ENCODE peak calls at places on chromosome 9, in five cellular contexts. One of them, this sample, is unnamed.

GRCh38 chr9:137303031-137303892 is 1.2 kb upstream of the NRARP start:
- DNase-seq in SJSA1: no peak
- DNase-seq in AG04449: no peak
- DNase-seq in astrocyte of the spinal cord: no peak
- DNase-seq in stimulated activated CD8-positive, alpha-beta memory T cell treated with anti-CD3 and anti-CD28 coated beads, Interleukin-15, amount 100 ng/mL, for 1 hour: no peak
- DNase-seq in this sample: no peak

GRCh38 chr9:116516456-116516855 is 170.6 kb upstream of the TRIM32 start:
- DNase-seq in SJSA1: no peak
- DNase-seq in AG04449: no peak
- DNase-seq in astrocyte of the spinal cord: no peak
- DNase-seq in stimulated activated CD8-positive, alpha-beta memory T cell treated with anti-CD3 and anti-CD28 coated beads, Interleukin-15, amount 100 ng/mL, for 1 hour: no peak
- DNase-seq in this sample: no peak

GRCh38 chr9:71814226-71814625 is 45.9 kb upstream of the CEMIP2 start:
- DNase-seq in SJSA1: no peak
- DNase-seq in AG04449: no peak
- DNase-seq in astrocyte of the spinal cord: no peak
- DNase-seq in stimulated activated CD8-positive, alpha-beta memory T cell treated with anti-CD3 and anti-CD28 coated beads, Interleukin-15, amount 100 ng/mL, for 1 hour: no peak
- DNase-seq in this sample: no peak

GRCh38 chr9:34591911-34592866 is 2.7 kb upstream of the CNTFR start:
- DNase-seq in SJSA1: no peak
- DNase-seq in AG04449: no peak
- DNase-seq in astrocyte of the spinal cord: no peak
- DNase-seq in stimulated activated CD8-positive, alpha-beta memory T cell treated with anti-CD3 and anti-CD28 coated beads, Interleukin-15, amount 100 ng/mL, for 1 hour: no peak
- DNase-seq in this sample: no peak

GRCh38 chr9:91978739-91979414 is 28.8 kb upstream of the ROR2 start:
- DNase-seq in SJSA1: peak; percentile 73
- DNase-seq in AG04449: peak; percentile 87
- DNase-seq in astrocyte of the spinal cord: peak; percentile 85
- DNase-seq in stimulated activated CD8-positive, alpha-beta memory T cell treated with anti-CD3 and anti-CD28 coated beads, Interleukin-15, amount 100 ng/mL, for 1 hour: no peak
- DNase-seq in this sample: peak; percentile 58

GRCh38 chr9:96553070-96553469 is 66.6 kb downstream of the CDC14B start:
- DNase-seq in SJSA1: no peak
- DNase-seq in AG04449: peak; percentile 42
- DNase-seq in astrocyte of the spinal cord: peak; percentile 85
- DNase-seq in stimulated activated CD8-positive, alpha-beta memory T cell treated with anti-CD3 and anti-CD28 coated beads, Interleukin-15, amount 100 ng/mL, for 1 hour: no peak
- DNase-seq in this sample: no peak

GRCh38 chr9:96344458-96345180 is 38.9 kb downstream of the SLC35D2 start:
- DNase-seq in SJSA1: peak; percentile 76
- DNase-seq in AG04449: peak; percentile 40
- DNase-seq in astrocyte of the spinal cord: peak; percentile 94
- DNase-seq in stimulated activated CD8-positive, alpha-beta memory T cell treated with anti-CD3 and anti-CD28 coated beads, Interleukin-15, amount 100 ng/mL, for 1 hour: no peak
- DNase-seq in this sample: peak; percentile 65

GRCh38 chr9:677461-678097 is 163.9 kb upstream of the DMRT1 start:
- DNase-seq in SJSA1: no peak
- DNase-seq in AG04449: no peak
- DNase-seq in astrocyte of the spinal cord: peak; percentile 46
- DNase-seq in stimulated activated CD8-positive, alpha-beta memory T cell treated with anti-CD3 and anti-CD28 coated beads, Interleukin-15, amount 100 ng/mL, for 1 hour: no peak
- DNase-seq in this sample: no peak

GRCh38 chr9:27413507-27414214 is 110.4 kb upstream of the IFNK start:
- DNase-seq in SJSA1: no peak
- DNase-seq in AG04449: no peak
- DNase-seq in astrocyte of the spinal cord: no peak
- DNase-seq in stimulated activated CD8-positive, alpha-beta memory T cell treated with anti-CD3 and anti-CD28 coated beads, Interleukin-15, amount 100 ng/mL, for 1 hour: no peak
- DNase-seq in this sample: no peak

GRCh38 chr9:98611986-98612505 is 96.7 kb downstream of the GABBR2 start:
- DNase-seq in SJSA1: no peak
- DNase-seq in AG04449: no peak
- DNase-seq in astrocyte of the spinal cord: no peak
- DNase-seq in stimulated activated CD8-positive, alpha-beta memory T cell treated with anti-CD3 and anti-CD28 coated beads, Interleukin-15, amount 100 ng/mL, for 1 hour: no peak
- DNase-seq in this sample: no peak

GRCh38 chr9:138111607-138112006 is 234.0 kb downstream of the CACNA1B start:
- DNase-seq in SJSA1: no peak
- DNase-seq in AG04449: no peak
- DNase-seq in astrocyte of the spinal cord: no peak
- DNase-seq in stimulated activated CD8-positive, alpha-beta memory T cell treated with anti-CD3 and anti-CD28 coated beads, Interleukin-15, amount 100 ng/mL, for 1 hour: no peak
- DNase-seq in this sample: no peak

GRCh38 chr9:135403733-135404450 is 75.7 kb upstream of the PPP1R26 start:
- DNase-seq in SJSA1: no peak
- DNase-seq in AG04449: no peak
- DNase-seq in astrocyte of the spinal cord: no peak
- DNase-seq in stimulated activated CD8-positive, alpha-beta memory T cell treated with anti-CD3 and anti-CD28 coated beads, Interleukin-15, amount 100 ng/mL, for 1 hour: no peak
- DNase-seq in this sample: no peak

GRCh38 chr9:72149231-72149975 is at the start of gene GDA:
- DNase-seq in SJSA1: no peak
- DNase-seq in AG04449: no peak
- DNase-seq in astrocyte of the spinal cord: no peak
- DNase-seq in stimulated activated CD8-positive, alpha-beta memory T cell treated with anti-CD3 and anti-CD28 coated beads, Interleukin-15, amount 100 ng/mL, for 1 hour: no peak
- DNase-seq in this sample: no peak

GRCh38 chr9:128893354-128893753 is 11.4 kb downstream of the LRRC8A start:
- DNase-seq in SJSA1: no peak
- DNase-seq in AG04449: no peak
- DNase-seq in astrocyte of the spinal cord: no peak
- DNase-seq in stimulated activated CD8-positive, alpha-beta memory T cell treated with anti-CD3 and anti-CD28 coated beads, Interleukin-15, amount 100 ng/mL, for 1 hour: no peak
- DNase-seq in this sample: no peak

GRCh38 chr9:133693703-133694529 is 44.2 kb downstream of the SARDH start:
- DNase-seq in SJSA1: no peak
- DNase-seq in AG04449: no peak
- DNase-seq in astrocyte of the spinal cord: no peak
- DNase-seq in stimulated activated CD8-positive, alpha-beta memory T cell treated with anti-CD3 and anti-CD28 coated beads, Interleukin-15, amount 100 ng/mL, for 1 hour: no peak
- DNase-seq in this sample: no peak

GRCh38 chr9:27151693-27152397 is 42.8 kb downstream of the TEK start:
- DNase-seq in SJSA1: peak; percentile 50
- DNase-seq in AG04449: no peak
- DNase-seq in astrocyte of the spinal cord: peak; percentile 47
- DNase-seq in stimulated activated CD8-positive, alpha-beta memory T cell treated with anti-CD3 and anti-CD28 coated beads, Interleukin-15, amount 100 ng/mL, for 1 hour: no peak
- DNase-seq in this sample: no peak

GRCh38 chr9:76181020-76181641 is 213.1 kb downstream of the RFK start:
- DNase-seq in SJSA1: no peak
- DNase-seq in AG04449: peak; percentile 38
- DNase-seq in astrocyte of the spinal cord: peak; percentile 95
- DNase-seq in stimulated activated CD8-positive, alpha-beta memory T cell treated with anti-CD3 and anti-CD28 coated beads, Interleukin-15, amount 100 ng/mL, for 1 hour: no peak
- DNase-seq in this sample: peak; percentile 88

GRCh38 chr9:89576404-89576824 is 28.4 kb upstream of the GADD45G start:
- DNase-seq in SJSA1: no peak
- DNase-seq in AG04449: no peak
- DNase-seq in astrocyte of the spinal cord: peak; percentile 45
- DNase-seq in stimulated activated CD8-positive, alpha-beta memory T cell treated with anti-CD3 and anti-CD28 coated beads, Interleukin-15, amount 100 ng/mL, for 1 hour: no peak
- DNase-seq in this sample: no peak

GRCh38 chr9:95313010-95313498 is 4.5 kb downstream of the FANCC start:
- DNase-seq in SJSA1: peak; percentile 66
- DNase-seq in AG04449: no peak
- DNase-seq in astrocyte of the spinal cord: peak; percentile 46
- DNase-seq in stimulated activated CD8-positive, alpha-beta memory T cell treated with anti-CD3 and anti-CD28 coated beads, Interleukin-15, amount 100 ng/mL, for 1 hour: no peak
- DNase-seq in this sample: no peak

GRCh38 chr9:118575341-118576070 is 793.7 kb downstream of the BRINP1 start:
- DNase-seq in SJSA1: no peak
- DNase-seq in AG04449: no peak
- DNase-seq in astrocyte of the spinal cord: no peak
- DNase-seq in stimulated activated CD8-positive, alpha-beta memory T cell treated with anti-CD3 and anti-CD28 coated beads, Interleukin-15, amount 100 ng/mL, for 1 hour: no peak
- DNase-seq in this sample: no peak

GRCh38 chr9:119221281-119221680 is 148.0 kb downstream of the BRINP1 start:
- DNase-seq in SJSA1: no peak
- DNase-seq in AG04449: no peak
- DNase-seq in astrocyte of the spinal cord: no peak
- DNase-seq in stimulated activated CD8-positive, alpha-beta memory T cell treated with anti-CD3 and anti-CD28 coated beads, Interleukin-15, amount 100 ng/mL, for 1 hour: no peak
- DNase-seq in this sample: no peak

GRCh38 chr9:116191757-116192415 is 38.3 kb downstream of the PAPPA start:
- DNase-seq in SJSA1: no peak
- DNase-seq in AG04449: no peak
- DNase-seq in astrocyte of the spinal cord: no peak
- DNase-seq in stimulated activated CD8-positive, alpha-beta memory T cell treated with anti-CD3 and anti-CD28 coated beads, Interleukin-15, amount 100 ng/mL, for 1 hour: no peak
- DNase-seq in this sample: no peak

GRCh38 chr9:107548298-107549142 is 59.0 kb upstream of the KLF4 start:
- DNase-seq in SJSA1: no peak
- DNase-seq in AG04449: peak; percentile 87
- DNase-seq in astrocyte of the spinal cord: peak; percentile 95
- DNase-seq in stimulated activated CD8-positive, alpha-beta memory T cell treated with anti-CD3 and anti-CD28 coated beads, Interleukin-15, amount 100 ng/mL, for 1 hour: no peak
- DNase-seq in this sample: peak; percentile 66

GRCh38 chr9:9874270-9874669 is 738.5 kb downstream of the PTPRD start:
- DNase-seq in SJSA1: no peak
- DNase-seq in AG04449: no peak
- DNase-seq in astrocyte of the spinal cord: no peak
- DNase-seq in stimulated activated CD8-positive, alpha-beta memory T cell treated with anti-CD3 and anti-CD28 coated beads, Interleukin-15, amount 100 ng/mL, for 1 hour: no peak
- DNase-seq in this sample: no peak

GRCh38 chr9:116355153-116355827 is 201.7 kb downstream of the PAPPA start:
- DNase-seq in SJSA1: no peak
- DNase-seq in AG04449: no peak
- DNase-seq in astrocyte of the spinal cord: peak; percentile 50
- DNase-seq in stimulated activated CD8-positive, alpha-beta memory T cell treated with anti-CD3 and anti-CD28 coated beads, Interleukin-15, amount 100 ng/mL, for 1 hour: no peak
- DNase-seq in this sample: no peak

GRCh38 chr9:128902351-128903078 is 18.3 kb upstream of the PHYHD1 start:
- DNase-seq in SJSA1: peak; percentile 41
- DNase-seq in AG04449: no peak
- DNase-seq in astrocyte of the spinal cord: no peak
- DNase-seq in stimulated activated CD8-positive, alpha-beta memory T cell treated with anti-CD3 and anti-CD28 coated beads, Interleukin-15, amount 100 ng/mL, for 1 hour: peak; percentile 71
- DNase-seq in this sample: no peak

GRCh38 chr9:127118597-127119318 is 3.7 kb downstream of the ANGPTL2 start:
- DNase-seq in SJSA1: no peak
- DNase-seq in AG04449: no peak
- DNase-seq in astrocyte of the spinal cord: no peak
- DNase-seq in stimulated activated CD8-positive, alpha-beta memory T cell treated with anti-CD3 and anti-CD28 coated beads, Interleukin-15, amount 100 ng/mL, for 1 hour: no peak
- DNase-seq in this sample: no peak

GRCh38 chr9:83932001-83932400 is 10.8 kb upstream of the KIF27 start:
- DNase-seq in SJSA1: no peak
- DNase-seq in AG04449: no peak
- DNase-seq in astrocyte of the spinal cord: no peak
- DNase-seq in stimulated activated CD8-positive, alpha-beta memory T cell treated with anti-CD3 and anti-CD28 coated beads, Interleukin-15, amount 100 ng/mL, for 1 hour: no peak
- DNase-seq in this sample: no peak

GRCh38 chr9:4674783-4675182 is 4.6 kb upstream of the CDC37L1 start:
- DNase-seq in SJSA1: no peak
- DNase-seq in AG04449: peak; percentile 92
- DNase-seq in astrocyte of the spinal cord: peak; percentile 86
- DNase-seq in stimulated activated CD8-positive, alpha-beta memory T cell treated with anti-CD3 and anti-CD28 coated beads, Interleukin-15, amount 100 ng/mL, for 1 hour: no peak
- DNase-seq in this sample: no peak